ENCODE peak calls at places on chromosomes 6 and 20, in six cellular contexts. C is effector memory CD4-positive, alpha-beta T cell; U is A549; I is heart left ventricle; J is neural progenitor cell; G is GM23248. L is an unnamed sample.

GRCh38 chr6:127585123-127585522 is 8.1 kb downstream of the C6orf58 start:
- DNase-seq in I (no peak), C (no peak), G (no peak), U (no peak), J (no peak), L (no peak)

GRCh38 chr6:56420296-56420695 is 172.9 kb upstream of the COL21A1 start:
- DNase-seq in I (no peak), J (no peak), G (peak), C (no peak), U (no peak), L (no peak)

GRCh38 chr6:43916924-43917877 is 147.2 kb downstream of the VEGFA start:
- DNase-seq in G (peak), J (no peak), C (no peak), U (no peak), I (no peak), L (peak)

GRCh38 chr6:151916680-151917164 is 109.2 kb downstream of the ESR1 start:
- DNase-seq in C (no peak), J (no peak), I (no peak), U (no peak), G (peak), L (no peak)

GRCh38 chr20:824916-825315 is 8.6 kb upstream of the FAM110A start:
- DNase-seq in G (no peak), J (no peak), I (no peak), U (no peak), C (no peak), L (no peak)

GRCh38 chr6:7262746-7263335 is 50.2 kb downstream of the SSR1 start:
- DNase-seq in J (no peak), U (no peak), C (no peak), G (no peak), I (no peak), L (no peak)

GRCh38 chr20:49318430-49319203 is 40.8 kb upstream of the ZNFX1 start:
- DNase-seq in I (no peak), C (no peak), G (peak), J (peak), U (no peak), L (no peak)

GRCh38 chr6:165484178-165484889 is 174.9 kb upstream of the C6orf118 start:
- DNase-seq in U (no peak), J (peak), I (no peak), C (no peak), G (no peak), L (no peak)

GRCh38 chr6:5706094-5707033 is 300.4 kb downstream of the NRN1 start:
- DNase-seq in U (no peak), G (no peak), J (no peak), I (no peak), C (no peak), L (no peak)

GRCh38 chr6:129673758-129674157 is 36.2 kb downstream of the ARHGAP18 start:
- DNase-seq in I (no peak), G (no peak), J (no peak), U (no peak), C (no peak), L (no peak)

GRCh38 chr6:153117986-153118886 is 12.8 kb downstream of the RGS17 start:
- DNase-seq in G (peak), I (no peak), U (peak), J (no peak), C (no peak), L (peak)

GRCh38 chr20:53656653-53657288 is 63.1 kb upstream of the ZNF217 start:
- DNase-seq in G (peak), J (no peak), C (no peak), I (no peak), U (no peak), L (no peak)

GRCh38 chr20:32052792-32053362 is 835 bp downstream of the HCK start:
- DNase-seq in C (no peak), I (peak), G (no peak), U (no peak), J (peak), L (no peak)

GRCh38 chr6:144957236-144957937 is 672.3 kb downstream of the UTRN start:
- DNase-seq in U (peak), J (no peak), I (no peak), C (no peak), G (peak), L (no peak)

GRCh38 chr6:30071081-30071818 is 4.3 kb downstream of the PPP1R11 start:
- DNase-seq in J (peak), U (no peak), C (no peak), I (peak), G (peak), L (no peak)

GRCh38 chr6:34128045-34128444 is 17.8 kb downstream of the GRM4 start:
- DNase-seq in C (no peak), I (no peak), J (no peak), U (no peak), G (no peak), L (no peak)

GRCh38 chr6:36753671-36754485 is 56.3 kb downstream of the RAB44 start:
- DNase-seq in G (no peak), J (no peak), C (no peak), I (no peak), U (no peak), L (no peak)

GRCh38 chr20:38073307-38074010 is 39.9 kb downstream of the RPRD1B start:
- DNase-seq in G (peak), U (peak), J (peak), I (peak), C (no peak), L (no peak)

GRCh38 chr20:36645998-36646397 is at the start of gene SLA2:
- DNase-seq in J (no peak), U (no peak), I (no peak), C (peak), G (no peak), L (no peak)

GRCh38 chr6:6581014-6581413 is 7.5 kb upstream of the LY86 start:
- DNase-seq in I (no peak), C (no peak), G (no peak), J (no peak), U (no peak), L (no peak)

GRCh38 chr6:87408721-87409155 is 966 bp downstream of the CFAP206 start:
- DNase-seq in J (no peak), I (no peak), G (no peak), U (no peak), C (no peak), L (no peak)

GRCh38 chr6:14212020-14212419 is 94.4 kb downstream of the CD83 start:
- DNase-seq in C (no peak), I (no peak), U (no peak), J (no peak), G (no peak), L (no peak)
- H3K4me3 ChIP-seq in C (peak), I (peak), U (no peak), J (peak), G (peak), L (no peak)

GRCh38 chr20:45467172-45467571 is 2.4 kb upstream of the WFDC2 start:
- DNase-seq in C (no peak), G (no peak), I (no peak), J (no peak), U (no peak), L (no peak)

GRCh38 chr20:45467861-45468260 is 1.7 kb upstream of the WFDC2 start:
- DNase-seq in U (no peak), J (no peak), I (no peak), G (no peak), C (no peak), L (no peak)

GRCh38 chr20:45470262-45470931 is 844 bp downstream of the WFDC2 start:
- DNase-seq in U (no peak), C (no peak), J (peak), I (peak), G (peak), L (no peak)

GRCh38 chr20:45469336-45470261 is at the start of gene WFDC2:
- DNase-seq in U (no peak), J (peak), C (no peak), G (no peak), I (no peak), L (no peak)

GRCh38 chr20:45470939-45471338 is 1.4 kb downstream of the WFDC2 start:
- DNase-seq in G (peak), I (no peak), J (peak), C (no peak), U (no peak), L (no peak)
- H3K4me3 ChIP-seq in G (peak), I (peak), J (peak), C (peak), U (peak), L (peak)

DNA sequence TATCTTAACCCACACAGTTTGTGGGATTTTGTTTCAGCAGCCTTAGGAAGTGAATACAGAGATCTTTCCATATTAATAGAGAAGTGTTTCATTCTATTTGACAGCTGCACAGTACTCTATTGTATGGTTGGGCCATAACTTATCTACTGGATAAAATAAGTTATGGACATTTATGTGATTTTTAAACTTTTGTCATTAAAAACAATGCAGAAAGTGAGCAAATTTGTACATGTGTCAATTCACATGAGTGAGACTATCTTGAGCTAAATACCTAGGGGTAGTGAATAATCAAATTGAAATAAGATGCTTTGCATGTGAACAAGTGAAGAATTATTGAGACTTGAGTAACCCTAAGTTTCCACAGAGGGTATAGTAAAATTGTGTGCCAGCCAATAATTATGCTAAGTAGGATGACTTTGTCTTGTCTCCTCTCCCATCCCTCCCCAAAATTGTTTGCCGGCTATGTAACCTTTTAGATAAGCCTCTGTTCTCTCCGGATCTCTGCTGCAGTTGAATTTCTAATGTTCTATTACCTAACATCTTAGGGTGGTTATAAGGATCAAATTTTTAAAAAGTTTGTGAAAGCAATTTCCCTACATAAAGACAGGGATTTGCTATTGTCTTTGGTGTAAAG is 33.3 kb upstream of the TPBG start:
- DNase-seq in I (no peak), U (no peak), G (peak), C (no peak), J (no peak), L (no peak)
- H3K4me3 ChIP-seq in I (no peak), U (no peak), G (no peak), C (no peak), J (no peak), L (no peak)

GRCh38 chr6:41638002-41638800 is at the start of gene MDFI:
- DNase-seq in G (no peak), C (no peak), J (peak), U (no peak), I (no peak), L (no peak)

GRCh38 chr6:41639556-41640371 is 1.5 kb downstream of the MDFI start:
- DNase-seq in I (no peak), G (no peak), C (no peak), U (no peak), J (no peak), L (no peak)

GRCh38 chr6:41640436-41640835 is 2.2 kb downstream of the MDFI start:
- DNase-seq in C (no peak), I (no peak), U (no peak), J (no peak), G (no peak), L (no peak)

GRCh38 chr6:41637179-41638001 is 878 bp upstream of the MDFI start:
- DNase-seq in C (no peak), G (no peak), U (no peak), J (peak), I (no peak), L (no peak)

GRCh38 chr6:41638801-41639555 is 710 bp downstream of the MDFI start:
- DNase-seq in J (peak), G (no peak), C (no peak), I (no peak), U (no peak), L (no peak)
- H3K4me3 ChIP-seq in J (peak), G (no peak), C (no peak), I (peak), U (no peak), L (no peak)

GRCh38 chr6:45073771-45074170 is 254.4 kb upstream of the RUNX2 start:
- DNase-seq in J (no peak), U (no peak), C (no peak), I (no peak), G (peak), L (no peak)
- H3K4me3 ChIP-seq in J (no peak), U (no peak), C (no peak), I (no peak), G (no peak), L (no peak)

GRCh38 chr20:2747676-2748235 is 52.7 kb downstream of the CPXM1 start:
- DNase-seq in G (no peak), J (no peak), I (no peak), U (no peak), C (no peak), L (no peak)

GRCh38 chr20:2748551-2749342 is 51.7 kb downstream of the CPXM1 start:
- DNase-seq in G (no peak), J (no peak), I (no peak), C (no peak), U (no peak), L (no peak)

GRCh38 chr20:2750343-2751251 is 49.8 kb downstream of the CPXM1 start:
- DNase-seq in G (peak), I (peak), C (no peak), J (peak), U (peak), L (no peak)

GRCh38 chr20:2749951-2750342 is 50.5 kb downstream of the CPXM1 start:
- DNase-seq in U (no peak), I (no peak), G (no peak), C (no peak), J (no peak), L (no peak)

GRCh38 chr20:2749343-2749950 is 51.0 kb downstream of the CPXM1 start:
- DNase-seq in J (no peak), U (no peak), I (no peak), G (no peak), C (no peak), L (no peak)
- H3K4me3 ChIP-seq in J (no peak), U (no peak), I (no peak), G (no peak), C (no peak), L (no peak)

GRCh38 chr6:2891768-2892170 is 11.3 kb downstream of the SERPINB9 start:
- DNase-seq in I (no peak), G (no peak), J (no peak), U (no peak), C (peak), L (no peak)

GRCh38 chr6:2885967-2886731 is 17.0 kb downstream of the SERPINB9 start:
- DNase-seq in C (no peak), J (no peak), I (no peak), U (no peak), G (no peak), L (no peak)

GRCh38 chr6:2895072-2895471 is 8.0 kb downstream of the SERPINB9 start:
- DNase-seq in C (no peak), U (no peak), J (no peak), I (no peak), G (no peak), L (no peak)

GRCh38 chr6:2893276-2893675 is 9.8 kb downstream of the SERPINB9 start:
- DNase-seq in C (no peak), U (no peak), I (no peak), G (no peak), J (no peak), L (no peak)

GRCh38 chr6:2890981-2891767 is 11.9 kb downstream of the SERPINB9 start:
- DNase-seq in J (no peak), U (no peak), G (no peak), I (no peak), C (no peak), L (no peak)
- H3K4me3 ChIP-seq in J (no peak), U (no peak), G (no peak), I (no peak), C (no peak), L (no peak)

GRCh38 chr6:642805-643204 is 14.1 kb downstream of the HUS1B start:
- DNase-seq in C (no peak), G (no peak), J (no peak), I (no peak), U (no peak), L (no peak)
- H3K4me3 ChIP-seq in C (no peak), G (no peak), J (no peak), I (no peak), U (no peak), L (no peak)